ENCODE peak calls at places on chromosome 12, in eight cellular contexts. C, R, E, S, L, X, Q and K are unnamed samples. For H3K4me1, the result is how much of the 10 kb centered on the place peaks cover.

GRCh38 chr12:62259993-62260732 is at the start of gene USP15:
- DNase-seq in C (peak), R (peak), E (peak), S (peak), L (peak), X (peak), Q (peak), K (peak)

GRCh38 chr12:50088577-50089335 is 3.6 kb downstream of the SMARCD1 start:
- DNase-seq in C (peak), R (no peak), E (peak), S (peak), L (no peak), X (peak), Q (peak), K (peak)

GRCh38 chr12:115709410-115710065 is 568.0 kb downstream of the MED13L start:
- DNase-seq in C (peak), R (peak), E (no peak), S (no peak), L (peak), X (no peak), Q (no peak), K (no peak)

GRCh38 chr12:113364698-113365097 is 6.3 kb downstream of the PLBD2 start:
- DNase-seq in C (no peak), R (no peak), E (no peak), S (no peak), L (no peak), X (no peak), Q (no peak), K (no peak)

GRCh38 chr12:2051700-2052625 is 824 bp upstream of the CACNA1C start:
- DNase-seq in C (peak), R (no peak), E (no peak), S (no peak), L (no peak), X (no peak), Q (no peak), K (no peak)

GRCh38 chr12:55663391-55663790 is 26.7 kb downstream of the OR10P1 start:
- DNase-seq in C (no peak), R (no peak), E (no peak), S (no peak), L (no peak), X (no peak), Q (no peak), K (no peak)

GRCh38 chr12:83261998-83262397 is 575.3 kb downstream of the TMTC2 start:
- DNase-seq in C (no peak), R (no peak), E (no peak), S (no peak), L (no peak), X (peak), Q (no peak), K (no peak)

GRCh38 chr12:33245459-33245858 is 194.2 kb downstream of the SYT10 start:
- DNase-seq in C (no peak), R (no peak), E (no peak), S (no peak), L (no peak), X (no peak), Q (no peak), K (no peak)

GRCh38 chr12:32918890-32919791 is 22.6 kb upstream of the PKP2 start:
- DNase-seq in C (peak), R (no peak), E (no peak), S (no peak), L (no peak), X (peak), Q (peak), K (no peak)

GRCh38 chr12:125518074-125518473 is 452.8 kb downstream of the AACS start:
- DNase-seq in C (no peak), R (no peak), E (no peak), S (no peak), L (no peak), X (no peak), Q (no peak), K (no peak)

GRCh38 chr12:48021485-48022179 is 17.4 kb upstream of the COL2A1 start:
- DNase-seq in C (no peak), R (no peak), E (no peak), S (no peak), L (no peak), X (peak), Q (no peak), K (no peak)

GRCh38 chr12:107328442-107329133 is 235.2 kb upstream of the CRY1 start:
- DNase-seq in C (no peak), R (no peak), E (peak), S (no peak), L (no peak), X (peak), Q (peak), K (no peak)

GRCh38 chr12:49342066-49342913 is 4.4 kb upstream of the DNAJC22 start:
- DNase-seq in C (peak), R (peak), E (peak), S (peak), L (peak), X (peak), Q (peak), K (no peak)

GRCh38 chr12:6684609-6685008 is 4.6 kb downstream of the ZNF384 start:
- DNase-seq in C (peak), R (no peak), E (peak), S (peak), L (no peak), X (peak), Q (peak), K (no peak)

GRCh38 chr12:49503674-49504180 is 35.1 kb upstream of the KCNH3 start:
- DNase-seq in C (no peak), R (no peak), E (peak), S (no peak), L (no peak), X (peak), Q (peak), K (no peak)

GRCh38 chr12:46370792-46371717 is 1.5 kb downstream of the SLC38A2 start:
- DNase-seq in C (peak), R (peak), E (peak), S (peak), L (peak), X (peak), Q (peak), K (no peak)

GRCh38 chr12:123761841-123762714 is at the start of gene DNAH10:
- DNase-seq in C (peak), R (peak), E (no peak), S (peak), L (no peak), X (no peak), Q (no peak), K (peak)

GRCh38 chr12:47328831-47329545 is 249.2 kb upstream of the AMIGO2 start:
- DNase-seq in C (peak), R (no peak), E (no peak), S (no peak), L (no peak), X (peak), Q (peak), K (no peak)

GRCh38 chr12:6226701-6227096 is 26.5 kb downstream of the CD9 start:
- DNase-seq in C (peak), R (no peak), E (no peak), S (no peak), L (peak), X (no peak), Q (no peak), K (no peak)

GRCh38 chr12:75103822-75104221 is 105.8 kb downstream of the KCNC2 start:
- DNase-seq in C (no peak), R (no peak), E (no peak), S (no peak), L (no peak), X (no peak), Q (no peak), K (no peak)

GRCh38 chr12:62737615-62738014 is 197.3 kb downstream of the PPM1H start:
- DNase-seq in C (no peak), R (no peak), E (no peak), S (no peak), L (no peak), X (no peak), Q (peak), K (no peak)

GRCh38 chr12:71594214-71594948 is 69.3 kb downstream of the ZFC3H1 start:
- DNase-seq in C (peak), R (no peak), E (peak), S (no peak), L (no peak), X (peak), Q (no peak), K (no peak)

GRCh38 chr12:54006700-54007220 is 2.0 kb upstream of the HOXC8 start:
- DNase-seq in C (no peak), R (peak), E (no peak), S (no peak), L (no peak), X (no peak), Q (no peak), K (no peak)

GRCh38 chr12:6443361-6443983 is 1.3 kb upstream of the CD27 start:
- DNase-seq in C (no peak), R (peak), E (no peak), S (no peak), L (no peak), X (no peak), Q (no peak), K (no peak)

GRCh38 chr12:19382563-19382962 is 56.7 kb upstream of the AEBP2 start:
- DNase-seq in C (no peak), R (no peak), E (no peak), S (no peak), L (no peak), X (no peak), Q (no peak), K (no peak)

GRCh38 chr12:31017535-31017934 is 56.1 kb upstream of the DDX11 start:
- DNase-seq in C (no peak), R (no peak), E (no peak), S (no peak), L (no peak), X (no peak), Q (no peak), K (no peak)

GRCh38 chr12:52657305-52657902 is 5.4 kb upstream of the KRT2 start:
- DNase-seq in C (no peak), R (no peak), E (no peak), S (no peak), L (no peak), X (no peak), Q (no peak), K (no peak)

GRCh38 chr12:64419696-64420095 is 15.5 kb downstream of the XPOT start:
- DNase-seq in C (no peak), R (no peak), E (no peak), S (no peak), L (no peak), X (no peak), Q (no peak), K (no peak)

GRCh38 chr12:110117948-110118685 is 6.0 kb upstream of the IFT81 start:
- DNase-seq in C (no peak), R (no peak), E (no peak), S (no peak), L (no peak), X (no peak), Q (no peak), K (no peak)

GRCh38 chr12:120101617-120102016 is 14.9 kb downstream of the RAB35 start:
- DNase-seq in C (no peak), R (peak), E (no peak), S (no peak), L (no peak), X (no peak), Q (no peak), K (no peak)

GRCh38 chr12:53378222-53378621 is 1.8 kb upstream of the SP1 start:
- DNase-seq in C (no peak), R (peak), E (no peak), S (no peak), L (no peak), X (no peak), Q (no peak), K (no peak)

GRCh38 chr12:57740656-57741412 is 2.3 kb upstream of the AGAP2 start:
- DNase-seq in C (no peak), R (no peak), E (no peak), S (peak), L (no peak), X (no peak), Q (no peak), K (peak)

GRCh38 chr12:57242329-57242690 is 8.7 kb downstream of the STAC3 start:
- DNase-seq in C (peak), R (no peak), E (no peak), S (no peak), L (peak), X (no peak), Q (no peak), K (no peak)

GRCh38 chr12:96219700-96220206 is 25.6 kb downstream of the ELK3 start:
- DNase-seq in C (peak), R (no peak), E (peak), S (no peak), L (no peak), X (peak), Q (peak), K (no peak)

GRCh38 chr12:96215933-96216273 is 21.7 kb downstream of the ELK3 start:
- DNase-seq in C (no peak), R (no peak), E (no peak), S (no peak), L (no peak), X (no peak), Q (no peak), K (no peak)

GRCh38 chr12:96221391-96221790 is 27.2 kb downstream of the ELK3 start:
- DNase-seq in C (no peak), R (no peak), E (no peak), S (no peak), L (no peak), X (no peak), Q (no peak), K (no peak)

GRCh38 chr12:96220902-96221301 is 26.7 kb downstream of the ELK3 start:
- DNase-seq in C (peak), R (no peak), E (no peak), S (no peak), L (peak), X (no peak), Q (peak), K (no peak)

GRCh38 chr12:96218989-96219678 is 25.0 kb downstream of the ELK3 start:
- DNase-seq in C (no peak), R (no peak), E (peak), S (no peak), L (no peak), X (peak), Q (no peak), K (no peak)
- H3K4me1 ChIP-seq in C (under half), R (under half), E (half or more), S (under half), L (half or more), X (under half), Q (under half), K (under half)

DNA sequence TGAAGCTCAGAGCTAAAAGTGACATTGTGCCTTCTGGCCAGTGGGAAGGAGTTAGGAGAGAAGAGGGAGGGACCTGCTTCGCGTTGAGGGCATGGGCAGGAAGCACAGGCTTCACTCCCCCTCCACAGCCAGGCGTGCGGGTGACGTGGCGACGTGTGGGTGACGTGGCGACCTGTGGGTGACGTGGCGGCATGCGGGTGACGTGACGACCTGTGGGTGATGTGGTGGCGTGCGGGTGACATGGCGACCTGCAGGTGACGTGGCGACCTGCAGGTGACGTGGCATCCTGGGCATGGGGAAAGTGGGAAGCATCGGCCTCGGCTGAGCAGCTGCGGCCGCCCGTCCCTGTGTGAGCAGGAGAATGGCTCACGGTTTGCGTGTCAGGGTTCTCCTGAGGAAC is 8.2 kb upstream of the GALNT9 start:
- DNase-seq in C (no peak), R (no peak), E (no peak), S (no peak), L (no peak), X (no peak), Q (peak), K (no peak)
- H3K4me1 ChIP-seq in C (under half), R (under half), E (under half), S (under half), L (under half), X (under half), Q (under half), K (under half)

GRCh38 chr12:116984098-116984497 is 73.3 kb downstream of the FBXW8 start:
- DNase-seq in C (no peak), R (no peak), E (no peak), S (no peak), L (no peak), X (no peak), Q (no peak), K (no peak)
- H3K4me1 ChIP-seq in C (under half), R (under half), E (under half), S (under half), L (under half), X (under half), Q (under half), K (under half)

GRCh38 chr12:13175499-13175898 is 21.0 kb upstream of the EMP1 start:
- DNase-seq in C (peak), R (no peak), E (no peak), S (no peak), L (no peak), X (peak), Q (no peak), K (no peak)
- H3K4me1 ChIP-seq in C (half or more), R (under half), E (under half), S (under half), L (under half), X (half or more), Q (under half), K (under half)

DNA sequence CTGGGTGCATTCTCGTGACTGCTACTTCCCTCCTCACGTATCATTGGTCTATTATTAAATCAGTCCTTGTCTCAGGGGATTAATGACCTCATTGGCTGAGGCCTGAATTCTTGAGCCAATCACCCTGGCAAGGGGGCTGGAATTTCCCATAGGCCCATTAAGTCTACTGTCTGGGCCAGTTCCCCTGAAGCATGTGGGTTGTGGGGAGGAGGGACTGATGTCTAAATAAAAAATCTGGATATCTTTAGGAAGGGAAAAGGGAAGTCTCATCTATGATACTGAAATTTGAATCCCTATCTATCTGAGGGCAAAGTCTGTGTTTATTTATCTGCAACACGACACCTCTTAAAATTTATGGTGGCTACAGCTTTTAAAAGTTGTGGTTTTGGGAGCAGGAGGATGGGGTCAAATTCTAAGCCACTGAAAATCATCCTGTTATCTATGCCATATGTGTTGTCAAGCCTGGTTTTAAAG is 71.9 kb downstream of the DYRK2 start:
- DNase-seq in C (peak), R (no peak), E (no peak), S (no peak), L (no peak), X (peak), Q (peak), K (no peak)
- H3K4me1 ChIP-seq in C (under half), R (under half), E (under half), S (under half), L (under half), X (under half), Q (under half), K (under half)

GRCh38 chr12:119014368-119014767 is 33.0 kb downstream of the SRRM4 start:
- DNase-seq in C (no peak), R (no peak), E (no peak), S (no peak), L (no peak), X (no peak), Q (no peak), K (no peak)

GRCh38 chr12:119011231-119011630 is 29.9 kb downstream of the SRRM4 start:
- DNase-seq in C (no peak), R (no peak), E (no peak), S (no peak), L (no peak), X (no peak), Q (no peak), K (no peak)

GRCh38 chr12:119016715-119017114 is 35.4 kb downstream of the SRRM4 start:
- DNase-seq in C (no peak), R (no peak), E (no peak), S (no peak), L (no peak), X (no peak), Q (no peak), K (no peak)

GRCh38 chr12:119012179-119012578 is 30.8 kb downstream of the SRRM4 start:
- DNase-seq in C (no peak), R (no peak), E (no peak), S (no peak), L (no peak), X (no peak), Q (no peak), K (no peak)

GRCh38 chr12:119013023-119013422 is 31.7 kb downstream of the SRRM4 start:
- DNase-seq in C (no peak), R (no peak), E (no peak), S (no peak), L (no peak), X (no peak), Q (no peak), K (no peak)
- H3K4me1 ChIP-seq in C (under half), R (under half), E (under half), S (under half), L (under half), X (under half), Q (under half), K (under half)

GRCh38 chr12:126570571-126570970 is 1505.3 kb downstream of the AACS start:
- DNase-seq in C (no peak), R (no peak), E (no peak), S (no peak), L (no peak), X (no peak), Q (no peak), K (no peak)

GRCh38 chr12:126567016-126567415 is 1501.8 kb downstream of the AACS start:
- DNase-seq in C (no peak), R (peak), E (no peak), S (no peak), L (no peak), X (no peak), Q (no peak), K (no peak)

GRCh38 chr12:126572170-126572569 is 1506.9 kb downstream of the AACS start:
- DNase-seq in C (no peak), R (no peak), E (no peak), S (no peak), L (no peak), X (no peak), Q (no peak), K (no peak)

DNA sequence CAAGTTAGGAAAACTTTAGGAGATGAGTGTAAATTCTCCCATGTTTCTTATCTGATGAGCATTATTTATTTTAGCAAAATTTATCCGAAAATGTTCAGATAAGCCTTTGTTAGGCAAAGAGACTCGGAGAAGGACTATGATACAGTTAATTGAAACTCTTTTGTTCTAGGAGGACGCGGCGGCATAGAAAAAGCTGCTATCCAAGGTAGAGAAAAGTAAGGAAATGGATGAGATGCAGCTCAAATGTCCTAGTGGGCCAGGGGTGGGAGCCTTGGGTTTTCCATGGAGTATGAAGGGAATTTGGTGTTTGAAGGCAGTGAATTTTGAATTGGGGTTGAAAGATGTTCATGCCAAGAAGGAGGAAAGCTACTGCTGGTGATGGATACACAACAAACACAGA is 1504.5 kb downstream of the AACS start:
- DNase-seq in C (no peak), R (no peak), E (no peak), S (no peak), L (no peak), X (no peak), Q (no peak), K (no peak)
- H3K4me1 ChIP-seq in C (under half), R (under half), E (under half), S (under half), L (under half), X (under half), Q (under half), K (under half)

GRCh38 chr12:45281994-45282393 is 66.1 kb downstream of the ANO6 start:
- DNase-seq in C (no peak), R (no peak), E (no peak), S (no peak), L (no peak), X (no peak), Q (peak), K (no peak)
- H3K4me1 ChIP-seq in C (under half), R (under half), E (half or more), S (under half), L (half or more), X (under half), Q (under half), K (under half)